ENCODE peak calls at places on chromosome 4, in ten cellular contexts. V is CD4-positive, alpha-beta memory T cell; E is activated T-cell treated with anti-CD3 and anti-CD28 coated beads, Interleukin-2, amount 50 U/mL, for 1 hour; C is activated CD8-positive, alpha-beta memory T cell treated with anti-CD3 and anti-CD28 coated beads for 48 hours; U is RCC 7860; L is kidney glomerular epithelial cell; F is NCI-H1436; X is neural crest cell; D is CD4-positive, CD25-positive, alpha-beta regulatory T cell; Q is activated naive CD4-positive, alpha-beta T cell treated with anti-CD3 and anti-CD28 coated beads for 36 hours. G is an unnamed sample.

GRCh38 chr4:46793036-46793435 is 116.0 kb downstream of the COX7B2 start:
- DNase-seq in U (no peak), V (no peak), D (no peak), C (no peak), Q (no peak), X (no peak), F (no peak), E (no peak), L (no peak), G (no peak)

GRCh38 chr4:169810325-169811323 is 52.9 kb upstream of the HPF1 start:
- DNase-seq in E (no peak), V (peak), L (peak), F (peak), C (no peak), X (peak), Q (peak), D (peak), U (peak), G (peak)

GRCh38 chr4:187294861-187295260 is 571.2 kb upstream of the FAT1 start:
- DNase-seq in L (no peak), V (no peak), Q (no peak), X (no peak), E (no peak), C (no peak), F (no peak), D (no peak), U (no peak), G (no peak)

GRCh38 chr4:40619600-40619999 is 10.1 kb downstream of the RBM47 start:
- DNase-seq in F (no peak), U (no peak), E (no peak), V (no peak), C (no peak), Q (no peak), L (no peak), D (no peak), X (no peak), G (no peak)

GRCh38 chr4:37905526-37906169 is 14.8 kb downstream of the TBC1D1 start:
- DNase-seq in F (no peak), X (no peak), D (no peak), C (no peak), U (no peak), Q (no peak), L (no peak), V (no peak), E (no peak), G (no peak)

GRCh38 chr4:153467154-153467896 is 1.2 kb downstream of the TMEM131L start:
- DNase-seq in V (no peak), X (no peak), Q (peak), D (peak), L (no peak), C (peak), U (no peak), F (peak), E (peak), G (peak)

GRCh38 chr4:4386736-4387392 is at the start of gene NSG1:
- DNase-seq in Q (peak), C (no peak), U (no peak), E (peak), D (no peak), X (peak), L (no peak), F (no peak), V (peak), G (no peak)

GRCh38 chr4:154738426-154738825 is 5.4 kb upstream of the LRAT start:
- DNase-seq in E (no peak), Q (no peak), F (no peak), V (no peak), L (peak), D (no peak), U (no peak), C (no peak), X (no peak), G (no peak)

GRCh38 chr4:142443469-142443868 is 402.6 kb downstream of the INPP4B start:
- DNase-seq in Q (no peak), E (no peak), D (peak), X (no peak), V (no peak), C (no peak), L (no peak), F (no peak), U (no peak), G (no peak)

GRCh38 chr4:7910721-7911015 is 29.0 kb downstream of the AFAP1 start:
- DNase-seq in D (no peak), F (no peak), E (no peak), C (no peak), V (no peak), X (no peak), L (no peak), Q (no peak), U (no peak), G (no peak)

GRCh38 chr4:186260117-186260503 is 5.9 kb upstream of the F11 start:
- DNase-seq in L (no peak), X (no peak), E (no peak), V (no peak), D (no peak), U (no peak), Q (no peak), C (no peak), F (no peak), G (no peak)

GRCh38 chr4:127055349-127055748 is 577.4 kb upstream of the INTU start:
- DNase-seq in U (no peak), C (no peak), F (no peak), D (no peak), E (no peak), Q (no peak), L (no peak), X (no peak), V (no peak), G (no peak)

GRCh38 chr4:1278336-1278670 is 11.4 kb upstream of the MAEA start:
- DNase-seq in C (no peak), Q (no peak), E (no peak), X (no peak), U (peak), D (no peak), F (no peak), L (peak), V (no peak), G (no peak)

GRCh38 chr4:121666091-121666679 is 30.6 kb downstream of the ANXA5 start:
- DNase-seq in X (no peak), U (no peak), Q (no peak), F (no peak), C (no peak), E (no peak), V (no peak), D (no peak), L (no peak), G (no peak)

GRCh38 chr4:1850276-1850675 is 5.7 kb downstream of the LETM1 start:
- DNase-seq in F (no peak), X (no peak), U (no peak), Q (no peak), C (no peak), E (no peak), D (no peak), L (no peak), V (no peak), G (no peak)

GRCh38 chr4:126757219-126757618 is 875.5 kb upstream of the INTU start:
- DNase-seq in V (no peak), Q (no peak), D (no peak), U (no peak), F (no peak), L (no peak), E (no peak), X (no peak), C (no peak), G (no peak)

GRCh38 chr4:42513748-42514490 is 116.6 kb downstream of the SHISA3 start:
- DNase-seq in L (no peak), X (no peak), F (no peak), V (no peak), U (no peak), Q (no peak), C (no peak), E (no peak), D (no peak), G (no peak)

GRCh38 chr4:8554555-8555100 is 25.6 kb upstream of the GPR78 start:
- DNase-seq in D (no peak), E (no peak), L (no peak), F (no peak), C (no peak), X (no peak), V (no peak), U (no peak), Q (no peak), G (no peak)

GRCh38 chr4:159171287-159171686 is 68.4 kb downstream of the RAPGEF2 start:
- DNase-seq in L (no peak), D (no peak), V (no peak), F (no peak), U (peak), Q (peak), X (no peak), E (no peak), C (no peak), G (no peak)

GRCh38 chr4:89434364-89434988 is 126.9 kb upstream of the GPRIN3 start:
- DNase-seq in X (no peak), L (peak), Q (no peak), U (peak), D (peak), C (no peak), E (no peak), V (peak), F (peak), G (peak)

GRCh38 chr4:67909910-67910905 is 26.4 kb upstream of the TMPRSS11D start:
- DNase-seq in X (no peak), Q (no peak), L (peak), U (peak), C (no peak), F (no peak), D (peak), E (no peak), V (peak), G (no peak)